ENCODE peak calls at places on chromosomes 7 and 10, in five cellular contexts. T, Y, F, K and U are unnamed samples.

GRCh38 chr10:125057158-125058001 is 103.0 kb downstream of the CTBP2 start:
- DNase-seq in T (no peak), Y (no peak), F (peak), K (no peak), U (no peak)

GRCh38 chr7:140656548-140657515 is 15.9 kb upstream of the ADCK2 start:
- DNase-seq in T (no peak), Y (peak), F (no peak), K (no peak), U (no peak)

GRCh38 chr10:31926154-31926553 is 2.5 kb downstream of the ARHGAP12 start:
- DNase-seq in T (no peak), Y (no peak), F (no peak), K (no peak), U (no peak)

GRCh38 chr7:80711521-80711920 is 73.1 kb downstream of the CD36 start:
- DNase-seq in T (no peak), Y (no peak), F (no peak), K (no peak), U (no peak)

GRCh38 chr7:155565596-155565995 is 19.2 kb upstream of the CNPY1 start:
- DNase-seq in T (no peak), Y (no peak), F (no peak), K (no peak), U (no peak)

GRCh38 chr7:1569016-1569415 is 816 bp downstream of the PSMG3 start:
- DNase-seq in T (no peak), Y (no peak), F (peak), K (no peak), U (no peak)

GRCh38 chr10:43958964-43959363 is 310.3 kb upstream of the ZNF32 start:
- DNase-seq in T (no peak), Y (no peak), F (no peak), K (no peak), U (no peak)

GRCh38 chr10:127012769-127013152 is 107.5 kb downstream of the DOCK1 start:
- DNase-seq in T (no peak), Y (no peak), F (no peak), K (no peak), U (no peak)

GRCh38 chr10:62373995-62374861 is at the start of gene ZNF365:
- DNase-seq in T (peak), Y (no peak), F (no peak), K (no peak), U (no peak)

GRCh38 chr10:69803809-69804208 is 2.1 kb downstream of the COL13A1 start:
- DNase-seq in T (no peak), Y (no peak), F (no peak), K (no peak), U (no peak)

GRCh38 chr7:101532000-101532399 is 97.1 kb downstream of the MYL10 start:
- DNase-seq in T (no peak), Y (no peak), F (no peak), K (no peak), U (no peak)

GRCh38 chr10:91969297-91969696 is 45.7 kb downstream of the BTAF1 start:
- DNase-seq in T (no peak), Y (no peak), F (no peak), K (no peak), U (no peak)

GRCh38 chr7:109449760-109450159 is 880.1 kb downstream of the DNAJB9 start:
- DNase-seq in T (no peak), Y (peak), F (no peak), K (no peak), U (no peak)

GRCh38 chr7:97166308-97166707 is 48.8 kb downstream of the SDHAF3 start:
- DNase-seq in T (no peak), Y (no peak), F (no peak), K (no peak), U (no peak)

GRCh38 chr7:72781631-72782030 is 46.4 kb downstream of the TYW1B start:
- DNase-seq in T (no peak), Y (no peak), F (no peak), K (no peak), U (no peak)

GRCh38 chr10:74746813-74747212 is 79.6 kb upstream of the KAT6B start:
- DNase-seq in T (no peak), Y (no peak), F (no peak), K (no peak), U (no peak)

GRCh38 chr10:80444646-80445319 is 9.3 kb upstream of the TSPAN14 start:
- DNase-seq in T (peak), Y (peak), F (peak), K (peak), U (no peak)

GRCh38 chr7:44056681-44057080 is 8.7 kb downstream of the PGAM2 start:
- DNase-seq in T (no peak), Y (no peak), F (no peak), K (no peak), U (no peak)

GRCh38 chr7:80923211-80923612 is 4.4 kb upstream of the SEMA3C start:
- DNase-seq in T (no peak), Y (no peak), F (no peak), K (no peak), U (no peak)

GRCh38 chr10:44334621-44335184 is 50.2 kb downstream of the CXCL12 start:
- DNase-seq in T (no peak), Y (no peak), F (no peak), K (no peak), U (no peak)

GRCh38 chr10:86943316-86944030 is 13.9 kb downstream of the MMRN2 start:
- DNase-seq in T (no peak), Y (no peak), F (no peak), K (no peak), U (no peak)

GRCh38 chr10:99125879-99126278 is 109.8 kb downstream of the HPSE2 start:
- DNase-seq in T (no peak), Y (no peak), F (no peak), K (no peak), U (no peak)

GRCh38 chr7:130758429-130759056 is 24.5 kb upstream of the KLF14 start:
- DNase-seq in T (peak), Y (peak), F (peak), K (no peak), U (no peak)

GRCh38 chr7:55086413-55087201 is 67.8 kb downstream of the EGFR start:
- DNase-seq in T (no peak), Y (peak), F (no peak), K (peak), U (no peak)

GRCh38 chr10:42984035-42984610 is 92.7 kb upstream of the RET start:
- DNase-seq in T (no peak), Y (no peak), F (no peak), K (no peak), U (no peak)

GRCh38 chr10:25704622-25705021 is 229.4 kb upstream of the MYO3A start:
- DNase-seq in T (no peak), Y (no peak), F (no peak), K (no peak), U (no peak)

GRCh38 chr7:21675255-21675654 is 132.4 kb downstream of the DNAH11 start:
- DNase-seq in T (no peak), Y (no peak), F (no peak), K (no peak), U (no peak)

GRCh38 chr10:124532106-124532641 is 70.6 kb downstream of the LHPP start:
- DNase-seq in T (peak), Y (peak), F (peak), K (no peak), U (peak)

DNA sequence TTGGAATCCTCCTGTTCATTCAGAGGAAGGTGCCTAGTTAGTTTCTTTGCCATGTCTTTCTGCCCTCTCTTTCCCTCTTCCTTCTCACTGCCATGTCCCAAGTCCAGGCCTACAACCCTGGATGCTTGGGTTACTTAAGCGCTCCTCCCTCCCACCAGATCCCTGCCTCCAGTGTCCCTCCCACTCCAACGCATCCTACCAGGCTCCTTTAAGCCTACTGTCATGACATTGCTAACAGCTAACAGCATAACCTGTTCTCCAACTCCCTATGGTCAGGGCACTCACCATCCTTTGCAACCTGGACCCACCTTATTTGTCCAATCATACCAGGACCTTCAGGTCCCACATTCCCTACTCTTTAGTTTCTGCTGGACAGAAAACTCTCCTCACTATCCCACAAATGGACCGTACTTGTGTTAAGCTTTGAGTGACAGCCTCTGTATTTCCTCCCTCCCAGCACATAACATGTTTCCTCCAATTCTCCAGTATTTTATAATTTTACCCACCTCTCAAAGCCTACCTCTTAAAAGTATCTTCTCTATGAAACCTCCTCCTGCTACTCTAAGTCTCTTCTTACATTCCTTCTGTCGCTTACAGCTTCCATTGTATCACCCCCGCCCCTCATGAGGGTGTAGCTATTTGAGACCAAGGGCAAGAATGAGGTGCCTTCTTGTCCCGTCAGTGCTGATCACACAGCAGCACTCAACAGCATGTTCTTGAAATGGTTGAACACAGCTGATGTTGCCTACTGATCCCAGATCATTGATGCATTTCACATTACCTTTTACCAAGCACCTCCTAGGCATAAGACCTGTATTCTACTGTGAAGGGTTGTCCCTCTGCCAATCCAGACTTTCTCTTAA is 1.7 kb downstream of the BLNK start:
- DNase-seq in T (no peak), Y (no peak), F (no peak), K (no peak), U (no peak)
- TF ChIP-seq POLR2A in T (no peak), Y (no peak), F (no peak), K (peak), U (no peak)

GRCh38 chr7:77537136-77537594 is at the start of gene PTPN12:
- DNase-seq in T (no peak), Y (no peak), F (no peak), K (no peak), U (peak)
- TF ChIP-seq CHD2 in T (no peak), Y (no peak), F (no peak), K (no peak), U (no peak)

DNA sequence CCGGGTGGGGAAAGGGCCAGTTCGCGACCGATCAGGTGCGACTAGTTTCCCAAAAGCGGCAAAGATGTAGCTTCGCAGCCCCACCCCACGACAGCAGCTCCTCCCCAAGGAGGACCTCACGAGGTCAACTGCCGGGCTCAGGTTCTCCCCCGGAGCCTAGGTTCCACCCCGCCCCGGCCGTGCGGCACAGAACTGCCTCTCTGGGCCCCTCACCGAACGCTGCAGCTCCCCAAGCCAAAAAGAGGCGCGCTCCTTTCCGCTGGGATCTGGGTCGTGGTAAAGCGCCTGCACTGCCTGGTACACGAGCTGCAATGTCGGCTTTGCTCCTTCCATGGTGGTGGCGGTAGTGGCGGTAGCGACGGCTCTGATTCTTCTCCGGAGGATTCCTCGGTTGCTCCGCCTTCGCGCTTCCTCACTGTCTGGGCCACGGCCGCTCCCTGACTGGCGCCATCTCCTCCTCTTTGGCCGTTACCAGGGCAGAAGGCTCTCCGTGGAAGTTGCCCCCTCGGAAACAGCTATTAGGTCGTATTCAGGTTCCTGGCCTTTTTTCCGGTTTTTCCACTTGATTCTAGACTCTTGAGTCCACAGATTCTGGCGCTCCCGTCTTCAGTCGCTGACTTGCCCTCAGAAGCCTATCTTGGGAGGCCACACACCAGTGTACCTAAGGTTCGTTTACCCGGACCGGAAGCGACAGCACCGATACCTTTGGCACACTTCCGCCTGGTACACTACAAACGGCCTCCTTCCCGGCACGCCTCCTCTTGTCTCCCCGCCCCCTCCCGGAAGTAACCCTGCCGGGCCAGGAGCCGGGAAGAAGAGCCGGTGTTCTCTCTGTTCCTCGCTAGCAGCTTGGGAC is at the start of gene TNPO3:
- DNase-seq in T (peak), Y (peak), F (peak), K (peak), U (peak)
- TF ChIP-seq POLR2A in T (peak), Y (peak), F (peak), K (peak), U (peak)

DNA sequence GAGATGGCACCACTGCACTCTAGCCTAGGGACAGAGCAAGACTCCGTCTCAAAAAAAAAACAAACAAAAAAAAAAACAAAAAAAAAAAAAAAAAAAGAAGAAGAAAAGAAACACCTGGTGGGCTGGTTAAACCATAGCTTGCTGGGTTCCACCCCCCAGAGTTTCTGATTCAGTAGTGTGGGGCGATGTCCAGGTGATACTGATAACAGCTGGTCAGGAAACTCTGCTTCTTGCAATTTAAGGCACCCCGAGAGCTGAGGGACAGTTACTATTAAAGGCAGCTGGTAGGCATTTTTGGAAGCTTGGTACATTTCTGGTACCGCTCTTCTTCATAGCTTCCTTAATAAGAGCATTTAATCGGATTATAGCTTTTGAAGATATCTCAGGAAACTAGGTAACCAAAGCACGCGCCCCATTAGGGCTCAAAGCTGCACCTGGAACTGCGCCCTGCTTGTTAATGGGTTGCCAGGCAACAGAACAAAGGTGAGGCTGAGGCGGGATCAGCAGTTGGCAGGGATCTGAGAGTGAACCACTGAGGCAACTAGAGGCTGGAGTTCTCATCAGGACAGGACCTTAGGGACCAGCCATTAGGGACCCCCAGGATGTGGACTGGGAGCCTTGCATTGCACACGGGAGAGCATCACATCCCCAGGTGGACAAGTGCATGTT is 6.5 kb upstream of the SDK1 start:
- DNase-seq in T (no peak), Y (no peak), F (no peak), K (no peak), U (no peak)
- TF ChIP-seq CHD2 in T (no peak), Y (no peak), F (no peak), K (no peak), U (no peak)

GRCh38 chr7:152479595-152479994 is 43.8 kb upstream of the KMT2C start:
- DNase-seq in T (no peak), Y (no peak), F (no peak), K (no peak), U (no peak)
- TF ChIP-seq POLR2A in T (no peak), Y (no peak), F (no peak), K (no peak), U (no peak)